ENCODE peak calls at places on chromosomes 16 and 17, in four cellular contexts. I is WTC11, F is HepG2, O is K562. D is an unnamed sample.

GRCh38 chr16:88928405-88929375 is 48.3 kb downstream of the CBFA2T3 start:
- DNase-seq in I (no peak), F (peak), O (no peak), D (no peak)

GRCh38 chr16:9047689-9048301 is 43.6 kb upstream of the HAPSTR1 start:
- DNase-seq in O (peak), F (peak), I (peak), D (peak)

GRCh38 chr16:13036600-13036999 is 135.2 kb downstream of the SHISA9 start:
- DNase-seq in I (peak), F (peak), O (peak), D (peak)

GRCh38 chr17:60641810-60642220 is 35.8 kb upstream of the BCAS3 start:
- DNase-seq in O (peak), I (peak), F (peak), D (peak)

GRCh38 chr16:81376880-81377279 is 62.1 kb downstream of the GAN start:
- DNase-seq in O (no peak), I (no peak), F (no peak), D (no peak)

GRCh38 chr16:47069291-47069690 is 74.5 kb downstream of the NETO2 start:
- DNase-seq in O (no peak), I (no peak), F (no peak), D (no peak)

GRCh38 chr17:63249256-63250006 is 196.7 kb downstream of the CYB561 start:
- DNase-seq in F (no peak), O (no peak), I (no peak), D (no peak)

GRCh38 chr17:82238562-82239201 is 9.8 kb downstream of the SLC16A3 start:
- DNase-seq in F (no peak), O (peak), I (no peak), D (no peak)

GRCh38 chr17:17189559-17189958 is 16.6 kb downstream of the PLD6 start:
- DNase-seq in O (no peak), F (no peak), I (no peak), D (no peak)

DNA sequence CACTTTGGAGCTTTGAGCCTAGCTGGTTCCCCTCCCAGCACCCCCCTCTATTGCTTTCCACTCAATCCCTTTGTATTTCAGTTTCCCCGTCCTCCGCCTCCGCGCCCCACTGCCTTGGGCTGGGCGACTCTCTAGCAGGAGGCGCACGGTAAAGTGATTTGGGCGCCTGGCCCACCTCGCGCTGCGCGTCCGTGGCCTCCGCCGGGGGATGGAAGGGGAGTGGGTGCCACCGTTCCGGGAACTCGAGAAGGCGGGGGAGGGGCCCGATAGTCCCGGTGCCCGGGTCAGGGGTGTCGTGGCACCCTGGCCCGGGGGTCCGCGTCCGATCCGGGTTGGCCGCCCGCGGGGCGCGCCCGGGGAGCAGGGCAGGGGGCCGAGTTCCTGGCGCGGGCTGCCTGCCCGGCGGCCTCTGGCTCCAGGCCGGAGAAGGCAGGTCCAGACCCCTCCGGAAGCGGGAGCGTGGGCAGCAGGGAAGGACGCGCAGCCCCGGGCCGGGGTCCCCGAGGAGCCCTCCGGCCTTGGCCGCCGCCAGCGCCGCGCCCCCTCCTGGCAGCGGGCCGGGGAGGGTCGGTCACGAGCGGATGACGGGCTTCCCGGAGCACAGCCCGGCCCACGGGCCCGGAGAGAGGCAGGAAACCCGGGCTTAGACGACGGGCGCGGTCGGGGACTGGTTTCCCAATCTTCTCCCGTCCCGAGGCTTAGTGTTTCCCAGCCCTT is 15.8 kb downstream of the MEOX1 start:
- DNase-seq in O (no peak), F (no peak), I (peak), D (no peak)
- TF ChIP-seq HMGXB4 in O (no peak), F (no peak), I (peak), D (no peak)

GRCh38 chr16:10228779-10229178 is 46.6 kb upstream of the GRIN2A start:
- DNase-seq in I (no peak), F (no peak), O (no peak), D (no peak)
- TF ChIP-seq HMGXB4 in I (no peak), F (no peak), O (no peak), D (no peak)

DNA sequence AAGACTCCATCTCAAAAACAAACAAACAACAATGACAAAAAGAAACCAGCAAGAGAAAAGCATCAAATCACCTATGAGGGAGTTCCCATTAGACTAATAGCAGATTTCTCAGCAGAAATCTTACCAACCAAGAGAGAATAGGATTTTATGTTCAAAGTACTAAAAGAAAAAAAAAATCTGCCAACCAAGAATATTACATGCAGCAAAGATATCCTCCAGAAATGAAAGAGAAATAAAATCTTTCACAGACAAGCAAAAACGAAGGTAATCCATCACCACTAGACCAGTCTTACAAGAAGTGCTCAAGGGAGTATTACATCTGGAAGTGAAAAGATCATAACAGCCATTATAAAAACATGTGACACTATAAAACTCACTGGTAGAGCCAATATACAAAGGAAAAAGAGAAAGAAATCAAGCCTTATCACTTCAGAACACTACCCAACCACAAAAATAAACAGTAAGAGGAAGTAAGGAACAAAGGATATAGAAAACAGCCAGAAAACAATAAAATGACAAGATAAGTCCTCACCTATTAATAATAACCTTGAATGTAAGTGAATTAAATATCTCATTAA is 66.3 kb downstream of the STX8 start:
- DNase-seq in O (no peak), I (no peak), F (no peak), D (no peak)
- TF ChIP-seq HMGXB4 in O (no peak), I (no peak), F (no peak), D (no peak)

GRCh38 chr16:57970971-57971370 is at the start of gene CNGB1:
- DNase-seq in I (no peak), O (no peak), F (no peak), D (no peak)
- TF ChIP-seq HMGXB4 in I (no peak), O (no peak), F (no peak), D (no peak)

GRCh38 chr17:38748329-38749221 is at the start of gene PCGF2:
- DNase-seq in I (peak), F (peak), O (peak), D (peak)

GRCh38 chr17:38746004-38746892 is 1.9 kb downstream of the PCGF2 start:
- DNase-seq in F (peak), O (no peak), I (no peak), D (no peak)

GRCh38 chr17:38749222-38750043 is 1.3 kb upstream of the PCGF2 start:
- DNase-seq in F (peak), I (peak), O (peak), D (peak)

GRCh38 chr17:38746893-38747384 is 1.2 kb downstream of the PCGF2 start:
- DNase-seq in F (no peak), O (no peak), I (no peak), D (no peak)

GRCh38 chr17:38747385-38748328 is 479 bp downstream of the PCGF2 start:
- DNase-seq in I (peak), F (no peak), O (peak), D (peak)
- TF ChIP-seq HMGXB4 in I (peak), F (peak), O (peak), D (no peak)

DNA sequence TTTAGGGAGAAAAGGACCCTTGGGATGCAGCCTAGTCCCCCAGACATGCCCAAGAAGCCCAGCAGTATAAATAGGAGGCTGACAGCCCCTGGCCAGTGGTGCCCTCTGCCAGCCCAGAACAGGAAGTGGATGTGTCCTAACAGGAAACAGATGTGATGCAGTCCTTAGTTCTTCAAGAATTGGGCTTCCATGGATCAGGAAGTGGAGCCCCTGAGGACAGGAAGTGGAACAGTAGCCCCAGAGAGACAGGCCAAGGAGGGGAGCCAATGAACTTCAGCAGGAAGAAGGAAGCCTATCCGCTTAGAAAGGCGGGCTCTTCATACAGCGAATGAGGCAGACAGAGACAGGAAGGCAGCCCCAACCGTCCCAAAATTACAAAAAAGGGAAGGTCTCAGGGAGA is 7.2 kb downstream of the CTF1 start:
- DNase-seq in O (peak), F (peak), I (no peak), D (peak)
- TF ChIP-seq HMGXB4 in O (no peak), F (no peak), I (no peak), D (no peak)

GRCh38 chr16:50152386-50152806 is 710 bp upstream of the TENT4B start:
- DNase-seq in O (no peak), I (no peak), F (no peak), D (peak)
- TF ChIP-seq HMGXB4 in O (no peak), I (no peak), F (no peak), D (no peak)

GRCh38 chr17:38351412-38352222 is at the start of gene SOCS7:
- DNase-seq in F (peak), O (peak), I (peak), D (peak)
- TF ChIP-seq HMGXB4 in F (peak), O (no peak), I (peak), D (no peak)